ENCODE peak calls at places on chromosomes 2 and 18, in six cellular contexts. One of them, this sample, is unnamed.
A peak's percentile ranks its signal among the peaks of the same experiment; 100 is the strongest.

GRCh38 chr2:97713296-97714083 is at the start of gene ZAP70:
- DNase-seq in coronary artery: no peak
- DNase-seq in brain microvascular endothelial cell: no peak
- DNase-seq in hepatocyte: no peak
- DNase-seq in CD4-positive, alpha-beta T cell: peak; percentile 65
- DNase-seq in heart right ventricle: no peak
- DNase-seq in this sample: no peak

GRCh38 chr18:47701133-47701532 is 229.3 kb downstream of the SMAD2 start:
- DNase-seq in coronary artery: no peak
- DNase-seq in brain microvascular endothelial cell: no peak
- DNase-seq in hepatocyte: no peak
- DNase-seq in CD4-positive, alpha-beta T cell: no peak
- DNase-seq in heart right ventricle: no peak
- DNase-seq in this sample: no peak

GRCh38 chr18:8947576-8947975 is 154.9 kb upstream of the NDUFV2 start:
- DNase-seq in coronary artery: no peak
- DNase-seq in brain microvascular endothelial cell: no peak
- DNase-seq in hepatocyte: no peak
- DNase-seq in CD4-positive, alpha-beta T cell: no peak
- DNase-seq in heart right ventricle: no peak
- DNase-seq in this sample: no peak

GRCh38 chr18:51447351-51447896 is 249.9 kb upstream of the MEX3C start:
- DNase-seq in coronary artery: no peak
- DNase-seq in brain microvascular endothelial cell: no peak
- DNase-seq in hepatocyte: peak; percentile 27
- DNase-seq in CD4-positive, alpha-beta T cell: no peak
- DNase-seq in heart right ventricle: peak; percentile 7
- DNase-seq in this sample: peak; percentile 21

GRCh38 chr2:201232125-201232815 is 28.1 kb upstream of the CASP8 start:
- DNase-seq in coronary artery: peak; percentile 85
- DNase-seq in brain microvascular endothelial cell: peak; percentile 92
- DNase-seq in hepatocyte: peak; percentile 96
- DNase-seq in CD4-positive, alpha-beta T cell: peak; percentile 88
- DNase-seq in heart right ventricle: peak; percentile 93
- DNase-seq in this sample: peak; percentile 40

GRCh38 chr2:175883586-175884194 is 118.4 kb downstream of the LNPK start:
- DNase-seq in coronary artery: no peak
- DNase-seq in brain microvascular endothelial cell: no peak
- DNase-seq in hepatocyte: no peak
- DNase-seq in CD4-positive, alpha-beta T cell: no peak
- DNase-seq in heart right ventricle: no peak
- DNase-seq in this sample: no peak

GRCh38 chr2:148231858-148232257 is 211.0 kb downstream of the MBD5 start:
- DNase-seq in coronary artery: no peak
- DNase-seq in brain microvascular endothelial cell: no peak
- DNase-seq in hepatocyte: no peak
- DNase-seq in CD4-positive, alpha-beta T cell: no peak
- DNase-seq in heart right ventricle: no peak
- DNase-seq in this sample: no peak

GRCh38 chr18:37491526-37491925 is 74.1 kb downstream of the CELF4 start:
- DNase-seq in coronary artery: no peak
- DNase-seq in brain microvascular endothelial cell: no peak
- DNase-seq in hepatocyte: no peak
- DNase-seq in CD4-positive, alpha-beta T cell: no peak
- DNase-seq in heart right ventricle: no peak
- DNase-seq in this sample: no peak

GRCh38 chr18:46917808-46918600 is 602 bp downstream of the KATNAL2 start:
- DNase-seq in coronary artery: no peak
- DNase-seq in brain microvascular endothelial cell: peak; percentile 41
- DNase-seq in hepatocyte: peak; percentile 34
- DNase-seq in CD4-positive, alpha-beta T cell: no peak
- DNase-seq in heart right ventricle: peak; percentile 46
- DNase-seq in this sample: no peak

GRCh38 chr18:12597775-12598174 is 60.1 kb downstream of the SPIRE1 start:
- DNase-seq in coronary artery: peak; percentile 73
- DNase-seq in brain microvascular endothelial cell: peak; percentile 85
- DNase-seq in hepatocyte: peak; percentile 47
- DNase-seq in CD4-positive, alpha-beta T cell: no peak
- DNase-seq in heart right ventricle: peak; percentile 15
- DNase-seq in this sample: no peak

GRCh38 chr18:7170292-7170691 is 52.7 kb upstream of the LAMA1 start:
- DNase-seq in coronary artery: no peak
- DNase-seq in brain microvascular endothelial cell: no peak
- DNase-seq in hepatocyte: no peak
- DNase-seq in CD4-positive, alpha-beta T cell: no peak
- DNase-seq in heart right ventricle: no peak
- DNase-seq in this sample: no peak

GRCh38 chr2:206230060-206230890 is 44.2 kb upstream of the ZDBF2 start:
- DNase-seq in coronary artery: no peak
- DNase-seq in brain microvascular endothelial cell: no peak
- DNase-seq in hepatocyte: peak; percentile 8
- DNase-seq in CD4-positive, alpha-beta T cell: no peak
- DNase-seq in heart right ventricle: no peak
- DNase-seq in this sample: no peak

GRCh38 chr18:9683418-9684396 is 24.4 kb upstream of the RAB31 start:
- DNase-seq in coronary artery: no peak
- DNase-seq in brain microvascular endothelial cell: peak; percentile 68
- DNase-seq in hepatocyte: no peak
- DNase-seq in CD4-positive, alpha-beta T cell: no peak
- DNase-seq in heart right ventricle: peak; percentile 29
- DNase-seq in this sample: peak; percentile 59

GRCh38 chr2:241412144-241412543 is 56.1 kb downstream of the FARP2 start:
- DNase-seq in coronary artery: no peak
- DNase-seq in brain microvascular endothelial cell: peak; percentile 98
- DNase-seq in hepatocyte: peak; percentile 18
- DNase-seq in CD4-positive, alpha-beta T cell: no peak
- DNase-seq in heart right ventricle: no peak
- DNase-seq in this sample: no peak

GRCh38 chr2:29114841-29115609 is at the start of gene CLIP4:
- DNase-seq in coronary artery: no peak
- DNase-seq in brain microvascular endothelial cell: peak; percentile 36
- DNase-seq in hepatocyte: peak; percentile 90
- DNase-seq in CD4-positive, alpha-beta T cell: peak; percentile 61
- DNase-seq in heart right ventricle: peak; percentile 42
- DNase-seq in this sample: peak; percentile 73

GRCh38 chr18:75408554-75409506 is 18.7 kb downstream of the SMIM21 start:
- DNase-seq in coronary artery: no peak
- DNase-seq in brain microvascular endothelial cell: peak; percentile 97
- DNase-seq in hepatocyte: peak; percentile 24
- DNase-seq in CD4-positive, alpha-beta T cell: no peak
- DNase-seq in heart right ventricle: no peak
- DNase-seq in this sample: no peak

GRCh38 chr2:18187214-18187613 is 308.7 kb downstream of the KCNS3 start:
- DNase-seq in coronary artery: no peak
- DNase-seq in brain microvascular endothelial cell: no peak
- DNase-seq in hepatocyte: no peak
- DNase-seq in CD4-positive, alpha-beta T cell: no peak
- DNase-seq in heart right ventricle: no peak
- DNase-seq in this sample: no peak

GRCh38 chr2:223692227-223692947 is 90.2 kb upstream of the SCG2 start:
- DNase-seq in coronary artery: no peak
- DNase-seq in brain microvascular endothelial cell: peak; percentile 65
- DNase-seq in hepatocyte: peak; percentile 73
- DNase-seq in CD4-positive, alpha-beta T cell: no peak
- DNase-seq in heart right ventricle: peak; percentile 10
- DNase-seq in this sample: no peak

DNA sequence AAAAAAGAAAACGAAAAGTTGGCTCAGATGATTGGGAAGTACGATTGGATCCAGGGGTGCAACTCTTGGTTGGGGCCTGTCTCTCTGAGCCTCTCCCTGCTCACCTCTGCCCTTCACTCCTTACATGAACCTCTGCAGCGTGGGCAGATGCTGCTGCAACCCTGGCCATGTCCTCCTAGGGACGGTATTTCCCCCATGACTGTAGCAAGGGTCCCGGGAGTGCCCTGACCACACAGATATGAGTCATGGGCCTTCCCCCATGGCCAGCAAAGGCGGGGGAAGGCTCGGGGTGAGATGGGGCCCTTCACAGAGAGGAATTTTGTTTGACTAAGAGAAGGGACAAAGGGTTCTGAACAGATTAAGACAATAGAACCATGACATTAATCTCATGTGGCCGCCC is 129.0 kb downstream of the NCK2 start:
- DNase-seq in coronary artery: peak; percentile 58
- DNase-seq in brain microvascular endothelial cell: peak; percentile 83
- DNase-seq in hepatocyte: peak; percentile 59
- DNase-seq in CD4-positive, alpha-beta T cell: no peak
- DNase-seq in heart right ventricle: no peak
- DNase-seq in this sample: no peak
- H3K27ac ChIP-seq in coronary artery: no peak overlapping the region
- H3K27ac ChIP-seq in brain microvascular endothelial cell: peak overlapping the region; percentile 4
- H3K27ac ChIP-seq in hepatocyte: peak overlapping the region; percentile 49
- H3K27ac ChIP-seq in CD4-positive, alpha-beta T cell: peak overlapping the region; percentile 1
- H3K27ac ChIP-seq in heart right ventricle: no peak overlapping the region
- H3K27ac ChIP-seq in this sample: no peak overlapping the region

DNA sequence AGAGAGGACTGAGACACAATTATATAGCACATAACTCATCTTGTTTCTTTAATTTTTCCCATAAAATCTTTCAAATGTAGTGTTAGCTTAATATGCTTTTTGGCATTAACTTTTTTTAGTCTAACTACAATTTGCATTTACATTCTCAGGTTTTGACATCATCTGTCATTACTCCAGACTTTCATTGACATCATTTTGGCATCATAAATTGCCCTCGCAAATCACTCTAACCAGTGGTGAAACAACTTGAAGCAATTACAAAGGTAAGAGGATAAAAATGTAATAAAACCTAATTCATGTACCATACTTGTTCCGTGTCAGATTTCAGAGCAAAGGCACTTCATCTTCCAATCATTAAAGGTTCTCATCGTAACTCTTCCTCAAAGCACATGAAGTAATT is 41.4 kb downstream of the RFX8 start:
- DNase-seq in coronary artery: no peak
- DNase-seq in brain microvascular endothelial cell: no peak
- DNase-seq in hepatocyte: no peak
- DNase-seq in CD4-positive, alpha-beta T cell: no peak
- DNase-seq in heart right ventricle: no peak
- DNase-seq in this sample: no peak
- H3K27ac ChIP-seq in coronary artery: no peak overlapping the region
- H3K27ac ChIP-seq in brain microvascular endothelial cell: no peak overlapping the region
- H3K27ac ChIP-seq in hepatocyte: no peak overlapping the region
- H3K27ac ChIP-seq in CD4-positive, alpha-beta T cell: no peak overlapping the region
- H3K27ac ChIP-seq in heart right ventricle: no peak overlapping the region
- H3K27ac ChIP-seq in this sample: no peak overlapping the region

DNA sequence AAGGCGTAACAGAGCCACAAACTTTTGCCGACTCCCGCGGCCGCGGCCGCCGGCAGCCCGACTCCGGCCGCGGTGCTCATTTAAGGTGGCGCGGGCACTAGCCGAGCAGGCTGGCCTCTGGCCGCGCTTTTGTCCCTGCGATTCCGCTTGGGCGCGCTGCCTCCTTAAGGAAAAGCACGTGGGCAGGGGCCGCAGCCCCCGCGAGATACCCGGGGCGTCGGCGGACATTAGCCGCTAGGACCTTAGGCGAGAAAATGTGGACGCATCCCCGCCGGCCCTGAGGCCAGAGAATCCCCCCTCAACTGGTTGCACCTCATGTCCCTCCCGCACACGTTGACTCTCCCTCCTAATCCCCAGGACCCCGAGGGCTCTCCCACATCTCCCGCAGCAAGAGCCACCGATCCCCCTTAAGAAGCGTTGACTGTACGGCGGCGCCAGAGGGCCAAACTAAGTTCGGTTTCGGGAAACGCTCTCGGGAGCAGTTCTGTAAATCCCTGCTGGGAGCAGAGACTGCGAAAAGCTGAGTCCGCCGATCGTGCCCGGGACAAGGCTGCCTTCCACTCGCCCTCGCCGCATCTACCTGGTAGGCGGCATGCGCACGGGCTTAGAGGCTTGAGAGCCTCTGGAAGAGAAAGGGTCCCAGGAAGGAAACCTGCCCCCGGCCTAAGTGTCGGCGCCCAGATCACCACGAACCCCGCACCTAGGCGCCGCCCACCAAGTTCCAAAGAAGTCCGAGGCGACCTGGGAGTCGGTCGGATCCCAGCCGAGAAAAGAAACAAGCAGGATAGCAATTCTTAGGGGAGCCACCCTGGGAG is 1.8 kb upstream of the SATB2 start:
- DNase-seq in coronary artery: peak; percentile 91
- DNase-seq in brain microvascular endothelial cell: peak; percentile 93
- DNase-seq in hepatocyte: peak; percentile 90
- DNase-seq in CD4-positive, alpha-beta T cell: peak; percentile 36
- DNase-seq in heart right ventricle: peak; percentile 96
- DNase-seq in this sample: peak; percentile 93
- H3K27ac ChIP-seq in coronary artery: peak overlapping the region; percentile 74
- H3K27ac ChIP-seq in brain microvascular endothelial cell: peak overlapping the region; percentile 64
- H3K27ac ChIP-seq in hepatocyte: peak overlapping the region; percentile 75
- H3K27ac ChIP-seq in CD4-positive, alpha-beta T cell: no peak overlapping the region
- H3K27ac ChIP-seq in heart right ventricle: peak overlapping the region; percentile 5
- H3K27ac ChIP-seq in this sample: peak overlapping the region; percentile 85

GRCh38 chr2:2793514-2793913 is 462.4 kb upstream of the MYT1L start:
- DNase-seq in coronary artery: no peak
- DNase-seq in brain microvascular endothelial cell: no peak
- DNase-seq in hepatocyte: no peak
- DNase-seq in CD4-positive, alpha-beta T cell: no peak
- DNase-seq in heart right ventricle: no peak
- DNase-seq in this sample: no peak
- H3K27ac ChIP-seq in coronary artery: no peak overlapping the region
- H3K27ac ChIP-seq in brain microvascular endothelial cell: no peak overlapping the region
- H3K27ac ChIP-seq in hepatocyte: no peak overlapping the region
- H3K27ac ChIP-seq in CD4-positive, alpha-beta T cell: no peak overlapping the region
- H3K27ac ChIP-seq in heart right ventricle: no peak overlapping the region
- H3K27ac ChIP-seq in this sample: no peak overlapping the region

GRCh38 chr2:118223487-118224136 is 135.3 kb downstream of the INSIG2 start:
- DNase-seq in coronary artery: no peak
- DNase-seq in brain microvascular endothelial cell: no peak
- DNase-seq in hepatocyte: no peak
- DNase-seq in CD4-positive, alpha-beta T cell: no peak
- DNase-seq in heart right ventricle: no peak
- DNase-seq in this sample: no peak
- H3K27ac ChIP-seq in coronary artery: no peak overlapping the region
- H3K27ac ChIP-seq in brain microvascular endothelial cell: no peak overlapping the region
- H3K27ac ChIP-seq in hepatocyte: no peak overlapping the region
- H3K27ac ChIP-seq in CD4-positive, alpha-beta T cell: no peak overlapping the region
- H3K27ac ChIP-seq in heart right ventricle: no peak overlapping the region
- H3K27ac ChIP-seq in this sample: no peak overlapping the region

DNA sequence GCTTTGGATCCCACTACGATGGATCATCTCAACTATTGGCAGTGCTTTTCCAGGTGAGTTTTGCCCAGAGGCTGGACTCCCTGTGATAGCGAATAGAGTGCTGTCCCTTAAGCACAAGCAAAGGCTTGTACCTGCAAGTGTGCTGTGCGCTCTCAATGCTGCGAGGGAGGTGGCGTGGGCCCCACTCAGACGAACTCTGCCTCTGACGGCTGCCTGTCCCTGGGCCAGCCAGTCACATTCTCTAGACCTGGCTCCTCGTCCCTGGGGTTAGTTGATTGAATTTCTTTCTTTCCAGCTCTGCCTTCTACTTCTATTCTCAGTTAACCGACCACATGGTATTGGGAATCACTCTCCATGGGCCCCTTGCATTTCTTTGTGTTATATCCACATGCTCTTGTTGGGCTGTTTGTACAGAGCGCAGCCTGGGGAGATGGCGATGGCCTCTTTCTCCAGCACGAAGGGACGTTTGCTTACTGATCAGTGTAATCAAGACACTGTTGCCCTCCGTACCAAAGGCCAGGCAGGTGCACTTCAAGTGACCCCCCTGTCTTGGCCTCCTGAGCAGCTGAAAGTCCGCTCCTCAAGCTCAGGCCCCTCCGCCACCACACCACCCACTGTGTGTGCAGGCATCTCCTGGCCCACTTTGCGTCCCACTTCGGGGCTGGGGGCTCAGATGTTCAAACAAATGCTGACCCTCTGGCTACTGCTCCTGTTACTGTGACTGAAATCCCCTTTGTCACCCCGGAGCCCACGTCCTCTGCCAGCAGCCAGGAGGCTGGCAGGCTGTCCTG is 151.3 kb downstream of the ZNF236 start:
- DNase-seq in coronary artery: peak; percentile 40
- DNase-seq in brain microvascular endothelial cell: no peak
- DNase-seq in hepatocyte: no peak
- DNase-seq in CD4-positive, alpha-beta T cell: no peak
- DNase-seq in heart right ventricle: no peak
- DNase-seq in this sample: no peak
- H3K27ac ChIP-seq in coronary artery: no peak overlapping the region
- H3K27ac ChIP-seq in brain microvascular endothelial cell: no peak overlapping the region
- H3K27ac ChIP-seq in hepatocyte: peak overlapping the region; percentile 31
- H3K27ac ChIP-seq in CD4-positive, alpha-beta T cell: no peak overlapping the region
- H3K27ac ChIP-seq in heart right ventricle: no peak overlapping the region
- H3K27ac ChIP-seq in this sample: no peak overlapping the region